ENCODE peak calls at places on chromosomes 11 and 22, in five cellular contexts. One of them, this sample, is unnamed.

GRCh38 chr11:76835928-76836612 is 24.6 kb upstream of the ACER3 start:
- DNase-seq in H1: no peak
- DNase-seq in neuronal stem cell: no peak
- DNase-seq in IMR-90: peak; percentile 68
- DNase-seq in H9: no peak
- DNase-seq in this sample: peak; percentile 46

GRCh38 chr11:119567667-119568582 is 145.0 kb upstream of the THY1 start:
- DNase-seq in neuronal stem cell: no peak
- DNase-seq in H9: no peak
- DNase-seq in H1: no peak
- DNase-seq in IMR-90: peak; percentile 85
- DNase-seq in this sample: peak; percentile 94

GRCh38 chr11:86818466-86819282 is 18.3 kb downstream of the PRSS23 start:
- DNase-seq in H1: no peak
- DNase-seq in IMR-90: peak; percentile 81
- DNase-seq in H9: no peak
- DNase-seq in neuronal stem cell: no peak
- DNase-seq in this sample: peak; percentile 83

GRCh38 chr11:45043755-45044475 is 93.2 kb upstream of the TP53I11 start:
- DNase-seq in H9: no peak
- DNase-seq in IMR-90: no peak
- DNase-seq in H1: no peak
- DNase-seq in neuronal stem cell: no peak
- DNase-seq in this sample: no peak

GRCh38 chr11:134578807-134579708 is 167.0 kb upstream of the B3GAT1 start:
- DNase-seq in H1: no peak
- DNase-seq in IMR-90: no peak
- DNase-seq in H9: no peak
- DNase-seq in neuronal stem cell: no peak
- DNase-seq in this sample: no peak

GRCh38 chr11:20259506-20259905 is 99.2 kb upstream of the DBX1 start:
- DNase-seq in neuronal stem cell: no peak
- DNase-seq in IMR-90: no peak
- DNase-seq in H1: no peak
- DNase-seq in H9: no peak
- DNase-seq in this sample: no peak

GRCh38 chr11:80519591-80520258 is 1078.9 kb upstream of the TENM4 start:
- DNase-seq in H9: no peak
- DNase-seq in IMR-90: no peak
- DNase-seq in neuronal stem cell: no peak
- DNase-seq in H1: no peak
- DNase-seq in this sample: no peak

GRCh38 chr11:77347962-77348361 is 46.5 kb upstream of the GDPD4 start:
- DNase-seq in neuronal stem cell: no peak
- DNase-seq in H9: no peak
- DNase-seq in H1: no peak
- DNase-seq in IMR-90: no peak
- DNase-seq in this sample: no peak

GRCh38 chr11:20127671-20128527 is 32.4 kb downstream of the DBX1 start:
- DNase-seq in H9: peak; percentile 85
- DNase-seq in neuronal stem cell: peak; percentile 78
- DNase-seq in H1: no peak
- DNase-seq in IMR-90: peak; percentile 69
- DNase-seq in this sample: peak; percentile 64

GRCh38 chr22:43901976-43902643 is 10.3 kb upstream of the PNPLA5 start:
- DNase-seq in IMR-90: peak; percentile 97
- DNase-seq in H9: no peak
- DNase-seq in neuronal stem cell: no peak
- DNase-seq in H1: no peak
- DNase-seq in this sample: peak; percentile 92

GRCh38 chr11:35330924-35331323 is 88.4 kb downstream of the SLC1A2 start:
- DNase-seq in H9: no peak
- DNase-seq in H1: no peak
- DNase-seq in IMR-90: no peak
- DNase-seq in neuronal stem cell: no peak
- DNase-seq in this sample: no peak

GRCh38 chr11:71139516-71140205 is 112.7 kb downstream of the SHANK2 start:
- DNase-seq in H9: no peak
- DNase-seq in neuronal stem cell: no peak
- DNase-seq in IMR-90: peak; percentile 26
- DNase-seq in H1: no peak
- DNase-seq in this sample: no peak

GRCh38 chr11:65298131-65298535 is 16.5 kb upstream of the CDC42EP2 start:
- DNase-seq in IMR-90: peak; percentile 78
- DNase-seq in H1: no peak
- DNase-seq in neuronal stem cell: no peak
- DNase-seq in H9: no peak
- DNase-seq in this sample: peak; percentile 71

GRCh38 chr11:46948378-46949131 is 12.0 kb downstream of the CSTPP1 start:
- DNase-seq in neuronal stem cell: no peak
- DNase-seq in IMR-90: peak; percentile 91
- DNase-seq in H9: no peak
- DNase-seq in H1: no peak
- DNase-seq in this sample: peak; percentile 92

GRCh38 chr11:57124912-57125311 is 56.8 kb upstream of the LRRC55 start:
- DNase-seq in H9: no peak
- DNase-seq in H1: no peak
- DNase-seq in neuronal stem cell: no peak
- DNase-seq in IMR-90: no peak
- DNase-seq in this sample: no peak

GRCh38 chr11:12187399-12187798 is 77.0 kb downstream of the MICAL2 start:
- DNase-seq in IMR-90: peak; percentile 64
- DNase-seq in H1: no peak
- DNase-seq in neuronal stem cell: no peak
- DNase-seq in H9: no peak
- DNase-seq in this sample: peak; percentile 74

GRCh38 chr11:116832350-116833290 is 2.9 kb downstream of the APOC3 start:
- DNase-seq in neuronal stem cell: no peak
- DNase-seq in H1: no peak
- DNase-seq in IMR-90: no peak
- DNase-seq in H9: no peak
- DNase-seq in this sample: no peak

GRCh38 chr11:29781268-29781667 is 235.6 kb downstream of the KCNA4 start:
- DNase-seq in H1: no peak
- DNase-seq in IMR-90: no peak
- DNase-seq in H9: no peak
- DNase-seq in neuronal stem cell: no peak
- DNase-seq in this sample: no peak

GRCh38 chr22:42396621-42397331 is 35.4 kb downstream of the NFAM1 start:
- DNase-seq in IMR-90: no peak
- DNase-seq in H9: no peak
- DNase-seq in H1: no peak
- DNase-seq in neuronal stem cell: no peak
- DNase-seq in this sample: no peak

GRCh38 chr11:46659908-46660307 is 40.5 kb downstream of the ARHGAP1 start:
- DNase-seq in neuronal stem cell: no peak
- DNase-seq in H9: no peak
- DNase-seq in IMR-90: peak; percentile 84
- DNase-seq in H1: no peak
- DNase-seq in this sample: peak; percentile 78

GRCh38 chr11:73578786-73579185 is 19.1 kb downstream of the FAM168A start:
- DNase-seq in IMR-90: no peak
- DNase-seq in H9: no peak
- DNase-seq in neuronal stem cell: no peak
- DNase-seq in H1: no peak
- DNase-seq in this sample: no peak

GRCh38 chr11:27212248-27212780 is 150.7 kb downstream of the CCDC34 start:
- DNase-seq in neuronal stem cell: no peak
- DNase-seq in H9: no peak
- DNase-seq in IMR-90: no peak
- DNase-seq in H1: no peak
- DNase-seq in this sample: no peak
- H2BK15ac ChIP-seq in neuronal stem cell: no peak overlapping the region
- H2BK15ac ChIP-seq in H9: no peak overlapping the region
- H2BK15ac ChIP-seq in IMR-90: peak overlapping the region; percentile 43
- H2BK15ac ChIP-seq in H1: no peak overlapping the region
- H2BK15ac ChIP-seq in this sample: no peak overlapping the region

DNA sequence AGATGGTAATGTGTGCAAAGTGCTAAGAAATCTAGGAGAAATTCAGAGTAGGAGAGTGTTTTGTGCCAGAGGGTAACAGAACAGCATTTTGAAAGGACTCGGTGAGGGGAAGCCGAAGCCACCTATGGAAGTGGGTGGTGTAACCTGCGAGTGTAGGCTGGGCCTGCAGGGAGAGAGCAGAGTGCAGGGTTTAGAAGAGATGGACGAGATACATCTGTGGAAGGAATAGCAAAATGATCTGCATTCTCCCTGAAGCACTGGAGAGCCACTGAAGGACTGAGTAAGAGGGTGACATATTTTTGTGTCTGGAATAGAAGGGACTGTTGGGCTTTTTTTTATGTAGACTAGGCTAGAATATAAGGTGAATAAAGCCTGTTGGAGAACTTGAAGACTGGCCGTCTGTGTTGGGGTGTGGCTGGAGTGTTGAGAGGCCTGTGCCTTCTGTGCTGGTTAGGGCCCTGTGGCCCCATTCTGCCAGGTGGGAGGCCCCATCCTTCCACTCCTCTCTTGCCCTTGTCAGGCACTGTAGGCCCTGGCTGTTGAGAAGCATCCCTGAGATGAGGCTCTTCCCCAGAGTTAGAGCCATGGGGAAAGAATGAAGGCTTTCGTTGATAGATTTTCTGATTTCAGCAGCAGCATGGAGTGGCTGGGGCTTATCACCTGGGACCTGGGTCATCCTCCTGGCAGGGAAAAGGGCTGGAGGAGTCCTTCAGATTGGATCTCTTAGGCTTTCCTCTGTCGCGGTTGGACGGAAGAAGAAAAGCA is 102.2 kb downstream of the ZBTB16 start:
- DNase-seq in H1: no peak
- DNase-seq in H9: no peak
- DNase-seq in IMR-90: no peak
- DNase-seq in neuronal stem cell: no peak
- DNase-seq in this sample: no peak
- H4K91ac ChIP-seq in H1: no peak overlapping the region
- H4K91ac ChIP-seq in H9: no peak overlapping the region
- H4K91ac ChIP-seq in IMR-90: no peak overlapping the region
- H4K91ac ChIP-seq in neuronal stem cell: no peak overlapping the region
- H4K91ac ChIP-seq in this sample: peak overlapping the region; percentile 96

DNA sequence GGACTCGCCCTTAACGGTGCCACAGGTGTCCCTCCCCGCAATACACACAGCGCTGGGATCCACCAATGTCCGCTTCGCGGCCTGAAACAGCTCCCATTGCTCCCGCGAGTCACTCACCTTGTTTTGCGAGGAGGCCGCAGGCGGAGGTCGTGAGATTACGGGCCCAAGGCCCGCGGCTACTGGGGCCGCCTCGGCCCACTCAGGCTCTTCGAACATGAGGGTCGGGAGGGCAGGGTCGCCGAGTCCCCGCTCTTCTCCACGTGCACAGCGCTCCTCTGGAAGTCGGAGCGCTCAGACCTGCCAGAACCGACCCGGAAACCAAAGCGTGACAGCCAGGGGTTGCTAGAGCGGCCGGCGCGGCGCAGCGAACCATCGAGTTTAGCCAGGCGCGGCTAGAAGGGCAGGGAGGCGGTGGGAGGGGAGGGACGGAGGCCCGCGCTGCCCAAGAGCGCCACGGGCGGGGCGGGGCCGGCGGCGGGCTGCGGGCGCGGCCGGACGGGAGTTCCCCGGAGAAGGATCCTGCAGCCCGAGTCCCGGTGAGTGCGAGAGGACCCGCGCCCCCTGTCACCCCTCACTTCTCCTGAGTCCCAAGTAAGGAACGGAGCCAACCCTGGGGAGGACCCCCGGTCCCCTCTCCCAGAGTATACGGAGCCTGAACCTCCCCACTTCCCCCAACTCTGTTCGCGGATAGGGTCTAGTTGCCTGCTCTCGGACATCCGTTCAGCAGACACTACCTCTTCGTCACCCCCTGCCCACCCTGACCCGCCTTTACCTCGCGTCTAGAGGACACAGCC is at the start of the genes ILK and RRP8:
- DNase-seq in H9: peak; percentile 88
- DNase-seq in neuronal stem cell: peak; percentile 87
- DNase-seq in IMR-90: peak; percentile 86
- DNase-seq in H1: no peak
- DNase-seq in this sample: peak; percentile 92
- H4K8ac ChIP-seq in H9: no peak within 1 kb of the TSS
- H4K8ac ChIP-seq in neuronal stem cell: no peak within 1 kb of the TSS
- H4K8ac ChIP-seq in IMR-90: peak within 1 kb of the TSS; percentile 64
- H4K8ac ChIP-seq in H1: peak within 1 kb of the TSS; percentile 73
- H4K8ac ChIP-seq in this sample: no peak within 1 kb of the TSS

GRCh38 chr22:27802389-27803079 is 978 bp upstream of the MN1 start:
- DNase-seq in IMR-90: no peak
- DNase-seq in H9: no peak
- DNase-seq in H1: no peak
- DNase-seq in neuronal stem cell: no peak
- DNase-seq in this sample: no peak

GRCh38 chr22:27799334-27800249 is 2.0 kb downstream of the MN1 start:
- DNase-seq in neuronal stem cell: no peak
- DNase-seq in H1: no peak
- DNase-seq in IMR-90: no peak
- DNase-seq in H9: peak; percentile 47
- DNase-seq in this sample: peak; percentile 50

GRCh38 chr22:27801197-27801615 is 350 bp downstream of the MN1 start:
- DNase-seq in H9: peak; percentile 61
- DNase-seq in H1: no peak
- DNase-seq in IMR-90: peak; percentile 41
- DNase-seq in neuronal stem cell: peak; percentile 57
- DNase-seq in this sample: peak; percentile 58

GRCh38 chr22:27800250-27801131 is 1.1 kb downstream of the MN1 start:
- DNase-seq in H9: no peak
- DNase-seq in IMR-90: no peak
- DNase-seq in H1: no peak
- DNase-seq in neuronal stem cell: peak; percentile 59
- DNase-seq in this sample: peak; percentile 34

DNA sequence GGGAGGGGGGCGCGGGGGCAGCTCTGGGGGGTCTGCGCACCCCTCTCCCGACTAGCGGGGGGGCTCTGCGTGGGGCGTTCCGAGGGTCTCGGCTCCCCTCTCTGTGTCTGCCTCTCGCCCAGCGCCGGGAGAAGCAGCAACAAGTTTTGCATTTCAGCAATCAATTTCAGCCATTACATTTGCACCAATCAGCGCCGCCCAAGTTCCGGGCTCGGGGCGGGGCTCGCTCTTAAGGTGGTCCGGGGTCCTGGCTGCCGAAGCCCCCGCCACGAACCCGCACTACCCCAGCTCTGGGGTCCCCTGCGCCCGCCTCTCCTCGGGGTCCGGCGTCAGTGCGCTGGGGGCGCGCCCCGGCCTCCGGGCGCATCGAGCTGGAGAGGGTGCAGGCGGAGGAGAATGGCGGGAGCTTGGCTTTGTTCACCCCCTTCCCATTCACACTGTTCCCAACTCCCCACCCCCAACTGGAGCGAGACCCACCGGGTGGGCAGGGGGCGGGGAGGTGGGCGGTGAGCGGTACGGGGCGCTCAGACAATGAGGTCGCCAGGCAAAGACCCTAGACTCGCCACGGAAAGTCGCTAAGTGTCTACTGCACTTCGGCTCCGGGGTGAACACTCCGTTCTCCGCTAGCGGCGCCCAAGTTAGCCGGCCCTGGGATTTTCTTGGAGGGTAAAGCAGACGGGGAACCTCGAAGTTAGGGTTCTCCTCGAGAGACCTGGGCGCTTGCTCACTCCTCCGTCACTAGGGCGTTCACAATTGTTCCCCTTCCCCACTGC is at the start of gene MN1:
- DNase-seq in H1: no peak
- DNase-seq in H9: peak; percentile 73
- DNase-seq in neuronal stem cell: peak; percentile 79
- DNase-seq in IMR-90: peak; percentile 35
- DNase-seq in this sample: peak; percentile 66
- H2BK15ac ChIP-seq in H1: no peak within 1 kb of the TSS
- H2BK15ac ChIP-seq in H9: no peak within 1 kb of the TSS
- H2BK15ac ChIP-seq in neuronal stem cell: peak within 1 kb of the TSS; percentile 60
- H2BK15ac ChIP-seq in IMR-90: peak within 1 kb of the TSS; percentile 36
- H2BK15ac ChIP-seq in this sample: peak within 1 kb of the TSS; percentile 90